ENCODE peak calls at places on chromosome 18, in six cellular contexts. One of them, this sample, is unnamed.

GRCh38 chr18:47809420-47809819 is 121.0 kb downstream of the SMAD2 start:
- DNase-seq in IMR-90: no peak
- DNase-seq in CD4-positive, CD25-positive, alpha-beta regulatory T cell: no peak
- DNase-seq in left lung: no peak
- DNase-seq in cardiac muscle cell: no peak
- DNase-seq in esophagus squamous epithelium: no peak
- DNase-seq in this sample: no peak

GRCh38 chr18:6382968-6383367 is 31.7 kb downstream of the L3MBTL4 start:
- DNase-seq in cardiac muscle cell: peak; percentile 47
- DNase-seq in left lung: no peak
- DNase-seq in IMR-90: no peak
- DNase-seq in CD4-positive, CD25-positive, alpha-beta regulatory T cell: no peak
- DNase-seq in esophagus squamous epithelium: no peak
- DNase-seq in this sample: no peak

GRCh38 chr18:78739843-78740677 is 239.6 kb upstream of the SALL3 start:
- DNase-seq in cardiac muscle cell: no peak
- DNase-seq in esophagus squamous epithelium: no peak
- DNase-seq in IMR-90: no peak
- DNase-seq in left lung: no peak
- DNase-seq in CD4-positive, CD25-positive, alpha-beta regulatory T cell: no peak
- DNase-seq in this sample: no peak

GRCh38 chr18:58341913-58342312 is 287.0 kb downstream of the ALPK2 start:
- DNase-seq in cardiac muscle cell: no peak
- DNase-seq in left lung: no peak
- DNase-seq in IMR-90: no peak
- DNase-seq in CD4-positive, CD25-positive, alpha-beta regulatory T cell: no peak
- DNase-seq in esophagus squamous epithelium: no peak
- DNase-seq in this sample: no peak

GRCh38 chr18:55592106-55592505 is 4.1 kb upstream of the TCF4 start:
- DNase-seq in esophagus squamous epithelium: no peak
- DNase-seq in CD4-positive, CD25-positive, alpha-beta regulatory T cell: no peak
- DNase-seq in IMR-90: no peak
- DNase-seq in left lung: no peak
- DNase-seq in cardiac muscle cell: no peak
- DNase-seq in this sample: no peak

GRCh38 chr18:50879302-50880107 is 587 bp downstream of the ME2 start:
- DNase-seq in cardiac muscle cell: peak; percentile 61
- DNase-seq in left lung: peak; percentile 91
- DNase-seq in CD4-positive, CD25-positive, alpha-beta regulatory T cell: peak; percentile 41
- DNase-seq in esophagus squamous epithelium: no peak
- DNase-seq in IMR-90: peak; percentile 38
- DNase-seq in this sample: peak; percentile 43

GRCh38 chr18:22981274-22982133 is 48.4 kb downstream of the RBBP8 start:
- DNase-seq in left lung: no peak
- DNase-seq in cardiac muscle cell: no peak
- DNase-seq in IMR-90: no peak
- DNase-seq in CD4-positive, CD25-positive, alpha-beta regulatory T cell: no peak
- DNase-seq in esophagus squamous epithelium: no peak
- DNase-seq in this sample: no peak

GRCh38 chr18:47113796-47114540 is 36.3 kb downstream of the HDHD2 start:
- DNase-seq in left lung: no peak
- DNase-seq in IMR-90: peak; percentile 28
- DNase-seq in CD4-positive, CD25-positive, alpha-beta regulatory T cell: no peak
- DNase-seq in cardiac muscle cell: no peak
- DNase-seq in esophagus squamous epithelium: no peak
- DNase-seq in this sample: no peak

GRCh38 chr18:49814147-49814499 is 790 bp upstream of the ACAA2 start:
- DNase-seq in cardiac muscle cell: peak; percentile 75
- DNase-seq in IMR-90: peak; percentile 69
- DNase-seq in CD4-positive, CD25-positive, alpha-beta regulatory T cell: no peak
- DNase-seq in left lung: peak; percentile 86
- DNase-seq in esophagus squamous epithelium: no peak
- DNase-seq in this sample: peak; percentile 56

GRCh38 chr18:10140461-10140911 is 226.7 kb downstream of the VAPA start:
- DNase-seq in left lung: no peak
- DNase-seq in IMR-90: peak; percentile 21
- DNase-seq in esophagus squamous epithelium: no peak
- DNase-seq in cardiac muscle cell: no peak
- DNase-seq in CD4-positive, CD25-positive, alpha-beta regulatory T cell: no peak
- DNase-seq in this sample: no peak

GRCh38 chr18:42614619-42615293 is 500.7 kb downstream of the RIT2 start:
- DNase-seq in esophagus squamous epithelium: no peak
- DNase-seq in CD4-positive, CD25-positive, alpha-beta regulatory T cell: no peak
- DNase-seq in cardiac muscle cell: no peak
- DNase-seq in IMR-90: no peak
- DNase-seq in left lung: no peak
- DNase-seq in this sample: no peak

GRCh38 chr18:59865241-59865986 is 34.4 kb upstream of the PMAIP1 start:
- DNase-seq in left lung: no peak
- DNase-seq in IMR-90: no peak
- DNase-seq in CD4-positive, CD25-positive, alpha-beta regulatory T cell: no peak
- DNase-seq in esophagus squamous epithelium: no peak
- DNase-seq in cardiac muscle cell: no peak
- DNase-seq in this sample: no peak

GRCh38 chr18:21682276-21683051 is 22.1 kb downstream of the ABHD3 start:
- DNase-seq in IMR-90: peak; percentile 67
- DNase-seq in left lung: no peak
- DNase-seq in esophagus squamous epithelium: no peak
- DNase-seq in cardiac muscle cell: no peak
- DNase-seq in CD4-positive, CD25-positive, alpha-beta regulatory T cell: peak; percentile 58
- DNase-seq in this sample: peak; percentile 92

GRCh38 chr18:48007955-48008701 is 77.7 kb upstream of the SMAD2 start:
- DNase-seq in cardiac muscle cell: peak; percentile 86
- DNase-seq in left lung: peak; percentile 91
- DNase-seq in IMR-90: no peak
- DNase-seq in esophagus squamous epithelium: no peak
- DNase-seq in CD4-positive, CD25-positive, alpha-beta regulatory T cell: peak; percentile 11
- DNase-seq in this sample: peak; percentile 60

GRCh38 chr18:48949051-48949605 is 1.6 kb downstream of the SMAD7 start:
- DNase-seq in esophagus squamous epithelium: no peak
- DNase-seq in left lung: peak; percentile 84
- DNase-seq in cardiac muscle cell: no peak
- DNase-seq in IMR-90: no peak
- DNase-seq in CD4-positive, CD25-positive, alpha-beta regulatory T cell: peak; percentile 35
- DNase-seq in this sample: peak; percentile 78

GRCh38 chr18:69387181-69387580 is 13.5 kb upstream of the DOK6 start:
- DNase-seq in esophagus squamous epithelium: no peak
- DNase-seq in cardiac muscle cell: no peak
- DNase-seq in CD4-positive, CD25-positive, alpha-beta regulatory T cell: no peak
- DNase-seq in left lung: no peak
- DNase-seq in IMR-90: no peak
- DNase-seq in this sample: no peak

GRCh38 chr18:26574958-26575864 is 26.9 kb upstream of the KCTD1 start:
- DNase-seq in IMR-90: peak; percentile 46
- DNase-seq in esophagus squamous epithelium: no peak
- DNase-seq in CD4-positive, CD25-positive, alpha-beta regulatory T cell: no peak
- DNase-seq in cardiac muscle cell: peak; percentile 42
- DNase-seq in left lung: peak; percentile 85
- DNase-seq in this sample: peak; percentile 33

GRCh38 chr18:74496508-74497307 is 545 bp downstream of the CNDP2 start:
- DNase-seq in CD4-positive, CD25-positive, alpha-beta regulatory T cell: no peak
- DNase-seq in left lung: peak; percentile 89
- DNase-seq in esophagus squamous epithelium: no peak
- DNase-seq in cardiac muscle cell: peak; percentile 73
- DNase-seq in IMR-90: peak; percentile 42
- DNase-seq in this sample: peak; percentile 72

GRCh38 chr18:48839819-48840490 is 110.8 kb downstream of the SMAD7 start:
- DNase-seq in cardiac muscle cell: no peak
- DNase-seq in CD4-positive, CD25-positive, alpha-beta regulatory T cell: no peak
- DNase-seq in IMR-90: no peak
- DNase-seq in esophagus squamous epithelium: no peak
- DNase-seq in left lung: no peak
- DNase-seq in this sample: no peak

GRCh38 chr18:77635441-77635840 is 385.8 kb downstream of the GALR1 start:
- DNase-seq in IMR-90: no peak
- DNase-seq in cardiac muscle cell: no peak
- DNase-seq in esophagus squamous epithelium: no peak
- DNase-seq in left lung: no peak
- DNase-seq in CD4-positive, CD25-positive, alpha-beta regulatory T cell: no peak
- DNase-seq in this sample: no peak

GRCh38 chr18:12911928-12912703 is 28.1 kb upstream of the PTPN2 start:
- DNase-seq in esophagus squamous epithelium: no peak
- DNase-seq in CD4-positive, CD25-positive, alpha-beta regulatory T cell: no peak
- DNase-seq in cardiac muscle cell: no peak
- DNase-seq in IMR-90: no peak
- DNase-seq in left lung: no peak
- DNase-seq in this sample: no peak

GRCh38 chr18:12606592-12607315 is 51.2 kb downstream of the SPIRE1 start:
- DNase-seq in left lung: no peak
- DNase-seq in esophagus squamous epithelium: no peak
- DNase-seq in CD4-positive, CD25-positive, alpha-beta regulatory T cell: no peak
- DNase-seq in cardiac muscle cell: no peak
- DNase-seq in IMR-90: peak; percentile 85
- DNase-seq in this sample: no peak

GRCh38 chr18:63137999-63138448 is 181.5 kb downstream of the BCL2 start:
- DNase-seq in left lung: no peak
- DNase-seq in IMR-90: no peak
- DNase-seq in CD4-positive, CD25-positive, alpha-beta regulatory T cell: peak; percentile 64
- DNase-seq in esophagus squamous epithelium: no peak
- DNase-seq in cardiac muscle cell: no peak
- DNase-seq in this sample: peak; percentile 28

GRCh38 chr18:30713299-30713698 is 329.2 kb downstream of the DSC3 start:
- DNase-seq in esophagus squamous epithelium: no peak
- DNase-seq in left lung: no peak
- DNase-seq in IMR-90: no peak
- DNase-seq in cardiac muscle cell: no peak
- DNase-seq in CD4-positive, CD25-positive, alpha-beta regulatory T cell: no peak
- DNase-seq in this sample: no peak

GRCh38 chr18:74963820-74964446 is 245.0 kb downstream of the PTGR3 start:
- DNase-seq in cardiac muscle cell: peak; percentile 80
- DNase-seq in CD4-positive, CD25-positive, alpha-beta regulatory T cell: no peak
- DNase-seq in esophagus squamous epithelium: no peak
- DNase-seq in left lung: no peak
- DNase-seq in IMR-90: peak; percentile 56
- DNase-seq in this sample: peak; percentile 52

GRCh38 chr18:64332851-64333250 is 184.0 kb upstream of the LINC00305 start:
- DNase-seq in IMR-90: no peak
- DNase-seq in left lung: no peak
- DNase-seq in CD4-positive, CD25-positive, alpha-beta regulatory T cell: no peak
- DNase-seq in esophagus squamous epithelium: no peak
- DNase-seq in cardiac muscle cell: peak; percentile 57
- DNase-seq in this sample: no peak

GRCh38 chr18:29060349-29060748 is 883.4 kb upstream of the CDH2 start:
- DNase-seq in esophagus squamous epithelium: no peak
- DNase-seq in IMR-90: no peak
- DNase-seq in left lung: no peak
- DNase-seq in cardiac muscle cell: no peak
- DNase-seq in CD4-positive, CD25-positive, alpha-beta regulatory T cell: no peak
- DNase-seq in this sample: no peak

GRCh38 chr18:23209031-23209430 is 73.7 kb downstream of the CABLES1 start:
- DNase-seq in IMR-90: peak; percentile 61
- DNase-seq in cardiac muscle cell: no peak
- DNase-seq in esophagus squamous epithelium: no peak
- DNase-seq in left lung: no peak
- DNase-seq in CD4-positive, CD25-positive, alpha-beta regulatory T cell: no peak
- DNase-seq in this sample: no peak

GRCh38 chr18:79794851-79795250 is 2.9 kb upstream of the KCNG2 start:
- DNase-seq in IMR-90: no peak
- DNase-seq in esophagus squamous epithelium: no peak
- DNase-seq in cardiac muscle cell: no peak
- DNase-seq in CD4-positive, CD25-positive, alpha-beta regulatory T cell: no peak
- DNase-seq in left lung: peak; percentile 74
- DNase-seq in this sample: no peak

GRCh38 chr18:79789901-79790885 is 7.5 kb upstream of the KCNG2 start:
- DNase-seq in left lung: peak; percentile 51
- DNase-seq in CD4-positive, CD25-positive, alpha-beta regulatory T cell: no peak
- DNase-seq in esophagus squamous epithelium: no peak
- DNase-seq in IMR-90: no peak
- DNase-seq in cardiac muscle cell: no peak
- DNase-seq in this sample: peak; percentile 5

GRCh38 chr18:79791141-79791972 is 6.4 kb upstream of the KCNG2 start:
- DNase-seq in cardiac muscle cell: no peak
- DNase-seq in CD4-positive, CD25-positive, alpha-beta regulatory T cell: no peak
- DNase-seq in IMR-90: peak; percentile 99
- DNase-seq in left lung: peak; percentile 55
- DNase-seq in esophagus squamous epithelium: no peak
- DNase-seq in this sample: peak; percentile 5

GRCh38 chr18:79792988-79793355 is 4.8 kb upstream of the KCNG2 start:
- DNase-seq in esophagus squamous epithelium: no peak
- DNase-seq in cardiac muscle cell: no peak
- DNase-seq in IMR-90: no peak
- DNase-seq in CD4-positive, CD25-positive, alpha-beta regulatory T cell: no peak
- DNase-seq in left lung: no peak
- DNase-seq in this sample: no peak

GRCh38 chr18:79792096-79792987 is 5.4 kb upstream of the KCNG2 start:
- DNase-seq in cardiac muscle cell: no peak
- DNase-seq in left lung: peak; percentile 78
- DNase-seq in CD4-positive, CD25-positive, alpha-beta regulatory T cell: no peak
- DNase-seq in IMR-90: no peak
- DNase-seq in esophagus squamous epithelium: no peak
- DNase-seq in this sample: no peak
- H3K27me3 ChIP-seq in cardiac muscle cell: peaks cover 87% of the 10 kb centered on the region
- H3K27me3 ChIP-seq in left lung: peaks cover 22% of the 10 kb centered on the region
- H3K27me3 ChIP-seq in CD4-positive, CD25-positive, alpha-beta regulatory T cell: peaks cover 3% of the 10 kb centered on the region
- H3K27me3 ChIP-seq in IMR-90: peaks cover 19% of the 10 kb centered on the region
- H3K27me3 ChIP-seq in esophagus squamous epithelium: peaks cover 8% of the 10 kb centered on the region
- H3K27me3 ChIP-seq in this sample: no peaks in the 10 kb centered on the region

DNA sequence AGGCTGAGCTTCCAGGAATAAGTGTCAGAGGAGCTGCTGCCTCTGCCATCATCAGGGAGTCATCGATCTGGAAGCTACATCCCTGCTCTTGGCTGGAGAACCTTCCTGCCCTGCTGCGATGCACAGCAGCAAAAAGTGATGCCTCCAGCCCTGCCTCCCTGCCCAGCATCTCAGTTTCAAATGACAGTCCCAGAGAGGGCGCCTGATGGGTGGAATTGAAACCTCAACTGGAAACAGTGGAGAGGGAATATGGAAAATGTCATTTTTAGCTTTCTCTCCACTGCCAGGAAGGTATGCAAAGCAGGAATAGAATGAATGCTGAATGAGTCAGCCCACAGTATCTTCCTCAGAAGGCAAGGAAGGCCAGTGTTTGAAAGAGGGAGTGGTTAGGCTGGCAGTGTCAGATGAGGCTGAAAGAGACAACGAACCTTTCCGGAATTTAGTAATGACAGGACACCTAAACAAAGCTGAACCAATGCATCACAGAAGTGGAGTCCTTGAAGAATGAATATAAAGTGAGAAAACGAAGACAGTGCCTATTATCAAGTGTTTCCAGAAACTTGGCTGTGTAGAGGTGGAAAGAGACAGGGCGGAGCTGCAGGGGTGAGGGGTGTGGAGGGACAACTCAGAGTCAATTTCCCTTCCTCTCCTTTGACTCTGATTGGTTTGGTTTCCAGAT is 153.9 kb upstream of the NDUFV2 start:
- DNase-seq in CD4-positive, CD25-positive, alpha-beta regulatory T cell: no peak
- DNase-seq in cardiac muscle cell: no peak
- DNase-seq in esophagus squamous epithelium: no peak
- DNase-seq in left lung: no peak
- DNase-seq in IMR-90: peak; percentile 93
- DNase-seq in this sample: no peak
- H3K4me1 ChIP-seq in CD4-positive, CD25-positive, alpha-beta regulatory T cell: no peaks in the 10 kb centered on the region
- H3K4me1 ChIP-seq in cardiac muscle cell: no peaks in the 10 kb centered on the region
- H3K4me1 ChIP-seq in esophagus squamous epithelium: no peaks in the 10 kb centered on the region
- H3K4me1 ChIP-seq in left lung: no peaks in the 10 kb centered on the region
- H3K4me1 ChIP-seq in IMR-90: peaks cover 32% of the 10 kb centered on the region
- H3K4me1 ChIP-seq in this sample: no peaks in the 10 kb centered on the region

GRCh38 chr18:1252534-1252933 is 347.9 kb downstream of the ADCYAP1 start:
- DNase-seq in CD4-positive, CD25-positive, alpha-beta regulatory T cell: no peak
- DNase-seq in cardiac muscle cell: no peak
- DNase-seq in esophagus squamous epithelium: no peak
- DNase-seq in left lung: no peak
- DNase-seq in IMR-90: no peak
- DNase-seq in this sample: no peak
- H3K27me3 ChIP-seq in CD4-positive, CD25-positive, alpha-beta regulatory T cell: no peaks in the 10 kb centered on the region
- H3K27me3 ChIP-seq in cardiac muscle cell: no peaks in the 10 kb centered on the region
- H3K27me3 ChIP-seq in esophagus squamous epithelium: no peaks in the 10 kb centered on the region
- H3K27me3 ChIP-seq in left lung: no peaks in the 10 kb centered on the region
- H3K27me3 ChIP-seq in IMR-90: no peaks in the 10 kb centered on the region
- H3K27me3 ChIP-seq in this sample: no peaks in the 10 kb centered on the region

GRCh38 chr18:32318581-32318980 is 128.7 kb downstream of the MEP1B start:
- DNase-seq in IMR-90: no peak
- DNase-seq in esophagus squamous epithelium: no peak
- DNase-seq in CD4-positive, CD25-positive, alpha-beta regulatory T cell: no peak
- DNase-seq in cardiac muscle cell: no peak
- DNase-seq in left lung: no peak
- DNase-seq in this sample: no peak
- H3K4me1 ChIP-seq in IMR-90: peaks cover 6% of the 10 kb centered on the region
- H3K4me1 ChIP-seq in esophagus squamous epithelium: no peaks in the 10 kb centered on the region
- H3K4me1 ChIP-seq in CD4-positive, CD25-positive, alpha-beta regulatory T cell: no peaks in the 10 kb centered on the region
- H3K4me1 ChIP-seq in cardiac muscle cell: no peaks in the 10 kb centered on the region
- H3K4me1 ChIP-seq in left lung: no peaks in the 10 kb centered on the region
- H3K4me1 ChIP-seq in this sample: no peaks in the 10 kb centered on the region

This sample was measured in small intestine.